ENCODE peak calls at places on chromosomes 4 and X, in five cellular contexts. One of them, this sample, is unnamed.

GRCh38 chr4:150007512-150007911 is 70.7 kb upstream of the DCLK2 start:
- DNase-seq in HFF-Myc: peak
- DNase-seq in M059J: peak
- DNase-seq in AG04450: peak
- DNase-seq in fibroblast of the conjunctiva: no peak
- DNase-seq in this sample: peak

GRCh38 chr4:26201119-26201518 is 119.7 kb upstream of the RBPJ start:
- DNase-seq in AG04450: no peak
- DNase-seq in HFF-Myc: no peak
- DNase-seq in M059J: peak
- DNase-seq in fibroblast of the conjunctiva: no peak
- DNase-seq in this sample: peak

GRCh38 chrX:133994576-133994975 is 9.2 kb upstream of the GPC3 start:
- DNase-seq in fibroblast of the conjunctiva: no peak
- DNase-seq in HFF-Myc: no peak
- DNase-seq in M059J: no peak
- DNase-seq in AG04450: no peak
- DNase-seq in this sample: no peak

GRCh38 chr4:123953556-123953955 is 557.0 kb downstream of the SPRY1 start:
- DNase-seq in fibroblast of the conjunctiva: no peak
- DNase-seq in M059J: no peak
- DNase-seq in HFF-Myc: no peak
- DNase-seq in AG04450: no peak
- DNase-seq in this sample: no peak

GRCh38 chr4:3871881-3872833 is 106.0 kb downstream of the ADRA2C start:
- DNase-seq in AG04450: no peak
- DNase-seq in M059J: no peak
- DNase-seq in HFF-Myc: no peak
- DNase-seq in fibroblast of the conjunctiva: no peak
- DNase-seq in this sample: no peak

GRCh38 chrX:1223253-1223621 is 10.8 kb upstream of the CRLF2 start:
- DNase-seq in AG04450: no peak
- DNase-seq in M059J: no peak
- DNase-seq in HFF-Myc: no peak
- DNase-seq in fibroblast of the conjunctiva: no peak
- DNase-seq in this sample: no peak

GRCh38 chrX:47222776-47223350 is 4.4 kb downstream of the CDK16 start:
- DNase-seq in HFF-Myc: no peak
- DNase-seq in AG04450: no peak
- DNase-seq in fibroblast of the conjunctiva: no peak
- DNase-seq in M059J: no peak
- DNase-seq in this sample: no peak

GRCh38 chr4:101192244-101192643 is 155.1 kb downstream of the PPP3CA start:
- DNase-seq in AG04450: no peak
- DNase-seq in HFF-Myc: no peak
- DNase-seq in fibroblast of the conjunctiva: no peak
- DNase-seq in M059J: no peak
- DNase-seq in this sample: no peak

GRCh38 chr4:144174401-144175067 is 34.0 kb upstream of the GYPA start:
- DNase-seq in M059J: peak
- DNase-seq in AG04450: peak
- DNase-seq in HFF-Myc: peak
- DNase-seq in fibroblast of the conjunctiva: peak
- DNase-seq in this sample: peak

GRCh38 chrX:153647461-153648357 is 706 bp downstream of the DUSP9 start:
- DNase-seq in AG04450: no peak
- DNase-seq in HFF-Myc: no peak
- DNase-seq in M059J: no peak
- DNase-seq in fibroblast of the conjunctiva: no peak
- DNase-seq in this sample: no peak

GRCh38 chrX:77622672-77623071 is 163.3 kb downstream of the ATRX start:
- DNase-seq in M059J: no peak
- DNase-seq in HFF-Myc: no peak
- DNase-seq in fibroblast of the conjunctiva: no peak
- DNase-seq in AG04450: no peak
- DNase-seq in this sample: no peak

GRCh38 chr4:165152527-165152926 is 39.9 kb upstream of the TMEM192 start:
- DNase-seq in AG04450: no peak
- DNase-seq in M059J: no peak
- DNase-seq in fibroblast of the conjunctiva: peak
- DNase-seq in HFF-Myc: no peak
- DNase-seq in this sample: no peak

GRCh38 chr4:73922766-73923630 is 53.8 kb downstream of the CXCL1 start:
- DNase-seq in AG04450: no peak
- DNase-seq in fibroblast of the conjunctiva: peak
- DNase-seq in HFF-Myc: no peak
- DNase-seq in M059J: peak
- DNase-seq in this sample: no peak

This sample was measured in BJ.